ENCODE peak calls at places on chromosomes 12 and 14, in four cellular contexts. P, E, C and Z are unnamed samples.

GRCh38 chr12:49223590-49224369 is 34.9 kb upstream of the TUBA1A start:
- DNase-seq in P (no peak), E (no peak), C (no peak), Z (no peak)

GRCh38 chr14:89933002-89933401 is 21.5 kb downstream of the EFCAB11 start:
- DNase-seq in P (no peak), E (no peak), C (no peak), Z (no peak)

GRCh38 chr12:45290218-45290609 is 74.3 kb downstream of the ANO6 start:
- DNase-seq in P (peak), E (no peak), C (no peak), Z (no peak)

GRCh38 chr12:114952573-114953196 is 268.7 kb upstream of the TBX3 start:
- DNase-seq in P (no peak), E (no peak), C (no peak), Z (no peak)

GRCh38 chr14:69720912-69721311 is 46.0 kb upstream of the SRSF5 start:
- DNase-seq in P (no peak), E (no peak), C (no peak), Z (no peak)

GRCh38 chr12:58247633-58248032 is 306.3 kb downstream of the ATP23 start:
- DNase-seq in P (peak), E (no peak), C (no peak), Z (peak)

GRCh38 chr12:132804426-132804861 is 24.2 kb downstream of the GOLGA3 start:
- DNase-seq in P (peak), E (no peak), C (no peak), Z (peak)

GRCh38 chr12:6904280-6905276 is at the start of gene LRRC23:
- DNase-seq in P (peak), E (peak), C (peak), Z (peak)

GRCh38 chr12:109871678-109872314 is 8.5 kb downstream of the GLTP start:
- DNase-seq in P (no peak), E (peak), C (no peak), Z (no peak)

GRCh38 chr12:49098035-49098451 is 3.4 kb upstream of the DHH start:
- DNase-seq in P (peak), E (peak), C (no peak), Z (peak)

GRCh38 chr12:110168732-110169455 is 44.7 kb downstream of the IFT81 start:
- DNase-seq in P (no peak), E (no peak), C (no peak), Z (no peak)

GRCh38 chr12:80404629-80405028 is 39.4 kb upstream of the PTPRQ start:
- DNase-seq in P (no peak), E (no peak), C (no peak), Z (no peak)

GRCh38 chr12:109545826-109546225 is 27.5 kb downstream of the MMAB start:
- DNase-seq in P (no peak), E (no peak), C (no peak), Z (no peak)

GRCh38 chr12:54052745-54053624 is 650 bp upstream of the HOXC4 start:
- DNase-seq in P (no peak), E (no peak), C (peak), Z (no peak)

GRCh38 chr12:27542628-27543027 is 18.6 kb downstream of the PPFIBP1 start:
- DNase-seq in P (peak), E (no peak), C (no peak), Z (no peak)

GRCh38 chr12:114625294-114625851 is 58.6 kb downstream of the TBX3 start:
- DNase-seq in P (peak), E (peak), C (no peak), Z (peak)

GRCh38 chr14:96167224-96168148 is 37.2 kb upstream of the BDKRB2 start:
- DNase-seq in P (peak), E (no peak), C (no peak), Z (no peak)

GRCh38 chr14:61638595-61639391 is 56.5 kb upstream of the HIF1A start:
- DNase-seq in P (no peak), E (no peak), C (no peak), Z (no peak)

GRCh38 chr12:95480230-95480629 is 6.3 kb downstream of the METAP2 start:
- DNase-seq in P (no peak), E (no peak), C (no peak), Z (no peak)

GRCh38 chr14:78598046-78598652 is 428.0 kb downstream of the NRXN3 start:
- DNase-seq in P (peak), E (peak), C (no peak), Z (peak)

GRCh38 chr12:62640910-62641448 is 174.4 kb downstream of the MON2 start:
- DNase-seq in P (peak), E (no peak), C (peak), Z (no peak)

GRCh38 chr14:96730386-96730785 is 66.8 kb upstream of the VRK1 start:
- DNase-seq in P (no peak), E (no peak), C (no peak), Z (no peak)

GRCh38 chr14:49586673-49587460 is 687 bp upstream of the RPS29 start:
- DNase-seq in P (peak), E (peak), C (peak), Z (peak)

GRCh38 chr12:49131973-49132461 is 822 bp upstream of the TUBA1B start:
- DNase-seq in P (no peak), E (no peak), C (no peak), Z (peak)

GRCh38 chr14:64912256-64912655 is 2.0 kb upstream of the CHURC1 start:
- DNase-seq in P (no peak), E (no peak), C (no peak), Z (no peak)

GRCh38 chr14:36171607-36172006 is 4.9 kb downstream of the PTCSC3 start:
- DNase-seq in P (no peak), E (no peak), C (no peak), Z (no peak)

GRCh38 chr14:21347201-21347600 is 36.6 kb downstream of the SUPT16H start:
- DNase-seq in P (no peak), E (no peak), C (no peak), Z (no peak)

GRCh38 chr14:50739186-50739585 is 71.1 kb upstream of the SAV1 start:
- DNase-seq in P (no peak), E (no peak), C (no peak), Z (no peak)

GRCh38 chr14:77910506-77910905 is 110.6 kb downstream of the ADCK1 start:
- DNase-seq in P (no peak), E (peak), C (no peak), Z (no peak)

GRCh38 chr12:57525615-57526383 is 3.2 kb downstream of the MBD6 start:
- DNase-seq in P (no peak), E (no peak), C (no peak), Z (no peak)

GRCh38 chr14:24944800-24945199 is 105.1 kb downstream of the STXBP6 start:
- DNase-seq in P (no peak), E (no peak), C (no peak), Z (no peak)

GRCh38 chr12:52087961-52088820 is 8.7 kb downstream of the SMIM41 start:
- DNase-seq in P (no peak), E (no peak), C (no peak), Z (no peak)

GRCh38 chr12:39103552-39104165 is 198.3 kb upstream of the CPNE8 start:
- DNase-seq in P (peak), E (peak), C (peak), Z (peak)

GRCh38 chr12:93363854-93364297 is 13.8 kb upstream of the NUDT4 start:
- DNase-seq in P (no peak), E (no peak), C (no peak), Z (no peak)

GRCh38 chr14:91284146-91284790 is 39.8 kb upstream of the GPR68 start:
- DNase-seq in P (no peak), E (no peak), C (no peak), Z (no peak)

GRCh38 chr12:29799591-29799990 is 15.8 kb upstream of the TMTC1 start:
- DNase-seq in P (no peak), E (no peak), C (no peak), Z (no peak)

GRCh38 chr12:76929499-76929898 is 50.7 kb upstream of the CSRP2 start:
- DNase-seq in P (no peak), E (no peak), C (no peak), Z (no peak)

GRCh38 chr14:80638620-80639215 is 302.8 kb downstream of the CEP128 start:
- DNase-seq in P (peak), E (no peak), C (no peak), Z (no peak)

GRCh38 chr12:72025524-72025923 is 86.9 kb downstream of the TPH2 start:
- DNase-seq in P (no peak), E (no peak), C (no peak), Z (no peak)
- TF ChIP-seq CHD4 in P (no peak), E (no peak), C (no peak), Z (no peak)

GRCh38 chr12:68612675-68613074 is 2.0 kb downstream of the RAP1B start:
- DNase-seq in P (no peak), E (no peak), C (no peak), Z (no peak)
- H3K27ac ChIP-seq in P (peak), E (no peak), C (peak), Z (peak)

DNA sequence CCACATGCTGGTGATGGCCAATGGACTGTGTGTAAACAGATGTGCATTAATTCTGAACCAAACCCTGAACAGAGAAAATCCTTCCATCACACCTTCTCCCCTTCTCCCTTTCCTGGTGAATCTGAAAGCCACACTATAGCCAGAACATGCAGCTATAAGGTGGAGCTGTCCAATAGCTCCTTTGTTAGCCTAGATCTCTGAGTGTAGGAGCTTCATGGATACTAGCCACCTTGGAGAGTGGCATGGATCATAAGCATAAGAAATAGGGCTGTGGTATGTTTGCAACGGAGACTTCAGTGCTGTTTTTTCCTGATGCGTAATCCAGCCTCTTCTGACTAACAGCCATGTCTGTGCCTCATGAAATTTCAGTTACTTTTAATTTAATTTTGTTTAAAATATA is 364.5 kb downstream of the BTG1 start:
- DNase-seq in P (no peak), E (no peak), C (no peak), Z (no peak)
- TF ChIP-seq CHD4 in P (no peak), E (no peak), C (no peak), Z (no peak)

DNA sequence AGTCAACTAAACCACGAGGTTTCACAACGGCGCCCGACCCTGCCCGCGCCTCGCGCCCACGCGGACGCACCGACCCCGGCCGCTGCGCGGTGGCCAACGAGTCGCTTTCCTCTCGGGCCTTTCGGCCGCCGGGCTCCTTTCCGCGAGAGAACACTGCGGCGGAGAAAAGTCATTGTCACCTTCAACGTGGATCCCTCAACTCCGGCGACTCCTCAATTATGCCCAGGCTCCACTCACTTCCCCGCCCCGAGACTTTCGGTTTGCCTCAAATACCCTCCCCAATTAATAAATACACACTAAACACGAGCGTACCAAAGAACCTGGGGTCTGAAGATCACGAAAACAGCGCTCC is 450 bp downstream of the SINHCAF start:
- DNase-seq in P (peak), E (no peak), C (no peak), Z (peak)
- H3K27ac ChIP-seq in P (peak), E (peak), C (peak), Z (peak)

GRCh38 chr12:117583092-117583491 is 221.7 kb upstream of the NOS1 start:
- DNase-seq in P (no peak), E (no peak), C (no peak), Z (no peak)
- TF ChIP-seq CHD4 in P (no peak), E (no peak), C (no peak), Z (no peak)